ENCODE peak calls at places on chromosome 17, in eight cellular contexts. One of them, this sample, is unnamed.

GRCh38 chr17:81870978-81871386 is at the start of gene ARHGDIA:
- DNase-seq in NCI-H226: peak
- DNase-seq in EL: no peak
- DNase-seq in globus pallidus: no peak
- DNase-seq in fibroblast of pulmonary artery: no peak
- DNase-seq in activated CD4-positive, alpha-beta T cell treated with anti-CD3 and anti-CD28 coated beads for 48 hours: no peak
- DNase-seq in GM19239: no peak
- DNase-seq in iris pigment epithelial cell: no peak
- DNase-seq in this sample: no peak

GRCh38 chr17:69581061-69581955 is 166.8 kb downstream of the MAP2K6 start:
- DNase-seq in GM19239: peak
- DNase-seq in fibroblast of pulmonary artery: no peak
- DNase-seq in globus pallidus: no peak
- DNase-seq in EL: no peak
- DNase-seq in activated CD4-positive, alpha-beta T cell treated with anti-CD3 and anti-CD28 coated beads for 48 hours: peak
- DNase-seq in NCI-H226: no peak
- DNase-seq in iris pigment epithelial cell: peak
- DNase-seq in this sample: no peak

GRCh38 chr17:42969006-42969581 is 4.8 kb upstream of the AARSD1 start:
- DNase-seq in NCI-H226: no peak
- DNase-seq in activated CD4-positive, alpha-beta T cell treated with anti-CD3 and anti-CD28 coated beads for 48 hours: no peak
- DNase-seq in fibroblast of pulmonary artery: peak
- DNase-seq in GM19239: no peak
- DNase-seq in globus pallidus: no peak
- DNase-seq in iris pigment epithelial cell: peak
- DNase-seq in EL: no peak
- DNase-seq in this sample: no peak

GRCh38 chr17:73371285-73371684 is 59.5 kb upstream of the CDC42EP4 start:
- DNase-seq in GM19239: no peak
- DNase-seq in activated CD4-positive, alpha-beta T cell treated with anti-CD3 and anti-CD28 coated beads for 48 hours: no peak
- DNase-seq in globus pallidus: no peak
- DNase-seq in fibroblast of pulmonary artery: peak
- DNase-seq in EL: peak
- DNase-seq in iris pigment epithelial cell: peak
- DNase-seq in NCI-H226: peak
- DNase-seq in this sample: no peak

GRCh38 chr17:51422634-51423033 is 162.3 kb downstream of the UTP18 start:
- DNase-seq in GM19239: no peak
- DNase-seq in activated CD4-positive, alpha-beta T cell treated with anti-CD3 and anti-CD28 coated beads for 48 hours: no peak
- DNase-seq in NCI-H226: no peak
- DNase-seq in EL: no peak
- DNase-seq in globus pallidus: no peak
- DNase-seq in fibroblast of pulmonary artery: no peak
- DNase-seq in iris pigment epithelial cell: no peak
- DNase-seq in this sample: no peak

GRCh38 chr17:43840814-43841213 is 6.2 kb upstream of the CD300LG start:
- DNase-seq in activated CD4-positive, alpha-beta T cell treated with anti-CD3 and anti-CD28 coated beads for 48 hours: no peak
- DNase-seq in GM19239: no peak
- DNase-seq in globus pallidus: no peak
- DNase-seq in EL: peak
- DNase-seq in iris pigment epithelial cell: peak
- DNase-seq in NCI-H226: peak
- DNase-seq in fibroblast of pulmonary artery: peak
- DNase-seq in this sample: no peak

GRCh38 chr17:68384941-68385340 is 72.4 kb downstream of the WIPI1 start:
- DNase-seq in activated CD4-positive, alpha-beta T cell treated with anti-CD3 and anti-CD28 coated beads for 48 hours: no peak
- DNase-seq in EL: no peak
- DNase-seq in fibroblast of pulmonary artery: no peak
- DNase-seq in NCI-H226: no peak
- DNase-seq in GM19239: no peak
- DNase-seq in globus pallidus: no peak
- DNase-seq in iris pigment epithelial cell: peak
- DNase-seq in this sample: no peak

GRCh38 chr17:57915980-57916757 is 39.0 kb downstream of the CUEDC1 start:
- DNase-seq in NCI-H226: no peak
- DNase-seq in EL: no peak
- DNase-seq in fibroblast of pulmonary artery: no peak
- DNase-seq in GM19239: no peak
- DNase-seq in globus pallidus: no peak
- DNase-seq in activated CD4-positive, alpha-beta T cell treated with anti-CD3 and anti-CD28 coated beads for 48 hours: no peak
- DNase-seq in iris pigment epithelial cell: no peak
- DNase-seq in this sample: no peak

GRCh38 chr17:50312311-50312710 is 33.6 kb upstream of the XYLT2 start:
- DNase-seq in iris pigment epithelial cell: peak
- DNase-seq in globus pallidus: no peak
- DNase-seq in fibroblast of pulmonary artery: no peak
- DNase-seq in GM19239: no peak
- DNase-seq in NCI-H226: no peak
- DNase-seq in EL: no peak
- DNase-seq in activated CD4-positive, alpha-beta T cell treated with anti-CD3 and anti-CD28 coated beads for 48 hours: no peak
- DNase-seq in this sample: no peak

GRCh38 chr17:50052822-50053653 is 2.9 kb upstream of the ITGA3 start:
- DNase-seq in GM19239: no peak
- DNase-seq in NCI-H226: peak
- DNase-seq in globus pallidus: no peak
- DNase-seq in activated CD4-positive, alpha-beta T cell treated with anti-CD3 and anti-CD28 coated beads for 48 hours: no peak
- DNase-seq in iris pigment epithelial cell: no peak
- DNase-seq in fibroblast of pulmonary artery: peak
- DNase-seq in EL: peak
- DNase-seq in this sample: no peak

GRCh38 chr17:44518032-44518431 is 14.8 kb upstream of the GPATCH8 start:
- DNase-seq in NCI-H226: peak
- DNase-seq in GM19239: no peak
- DNase-seq in fibroblast of pulmonary artery: no peak
- DNase-seq in EL: peak
- DNase-seq in globus pallidus: no peak
- DNase-seq in iris pigment epithelial cell: peak
- DNase-seq in activated CD4-positive, alpha-beta T cell treated with anti-CD3 and anti-CD28 coated beads for 48 hours: no peak
- DNase-seq in this sample: no peak

GRCh38 chr17:81245024-81245664 is 6.0 kb downstream of the NDUFAF8 start:
- DNase-seq in globus pallidus: no peak
- DNase-seq in iris pigment epithelial cell: no peak
- DNase-seq in fibroblast of pulmonary artery: no peak
- DNase-seq in NCI-H226: no peak
- DNase-seq in activated CD4-positive, alpha-beta T cell treated with anti-CD3 and anti-CD28 coated beads for 48 hours: no peak
- DNase-seq in GM19239: no peak
- DNase-seq in EL: no peak
- DNase-seq in this sample: peak

GRCh38 chr17:72193395-72194106 is 72.7 kb downstream of the SOX9 start:
- DNase-seq in activated CD4-positive, alpha-beta T cell treated with anti-CD3 and anti-CD28 coated beads for 48 hours: no peak
- DNase-seq in GM19239: no peak
- DNase-seq in fibroblast of pulmonary artery: peak
- DNase-seq in iris pigment epithelial cell: peak
- DNase-seq in NCI-H226: no peak
- DNase-seq in globus pallidus: no peak
- DNase-seq in EL: peak
- DNase-seq in this sample: no peak

GRCh38 chr17:28484296-28484695 is 10.9 kb downstream of the SLC13A2 start:
- DNase-seq in NCI-H226: no peak
- DNase-seq in EL: no peak
- DNase-seq in fibroblast of pulmonary artery: no peak
- DNase-seq in iris pigment epithelial cell: no peak
- DNase-seq in GM19239: no peak
- DNase-seq in globus pallidus: no peak
- DNase-seq in activated CD4-positive, alpha-beta T cell treated with anti-CD3 and anti-CD28 coated beads for 48 hours: no peak
- DNase-seq in this sample: no peak

GRCh38 chr17:64183815-64184397 is 54.0 kb upstream of the ERN1 start:
- DNase-seq in globus pallidus: no peak
- DNase-seq in fibroblast of pulmonary artery: no peak
- DNase-seq in NCI-H226: no peak
- DNase-seq in GM19239: no peak
- DNase-seq in EL: peak
- DNase-seq in iris pigment epithelial cell: peak
- DNase-seq in activated CD4-positive, alpha-beta T cell treated with anti-CD3 and anti-CD28 coated beads for 48 hours: peak
- DNase-seq in this sample: no peak

GRCh38 chr17:6755731-6756184 is at the start of gene XAF1:
- DNase-seq in fibroblast of pulmonary artery: peak
- DNase-seq in globus pallidus: peak
- DNase-seq in GM19239: no peak
- DNase-seq in EL: peak
- DNase-seq in activated CD4-positive, alpha-beta T cell treated with anti-CD3 and anti-CD28 coated beads for 48 hours: peak
- DNase-seq in NCI-H226: peak
- DNase-seq in iris pigment epithelial cell: peak
- DNase-seq in this sample: no peak

GRCh38 chr17:49887086-49887743 is 39.3 kb upstream of the TAC4 start:
- DNase-seq in globus pallidus: no peak
- DNase-seq in NCI-H226: peak
- DNase-seq in iris pigment epithelial cell: no peak
- DNase-seq in GM19239: no peak
- DNase-seq in fibroblast of pulmonary artery: no peak
- DNase-seq in activated CD4-positive, alpha-beta T cell treated with anti-CD3 and anti-CD28 coated beads for 48 hours: no peak
- DNase-seq in EL: peak
- DNase-seq in this sample: no peak

GRCh38 chr17:5629133-5629532 is 44.8 kb upstream of the NLRP1 start:
- DNase-seq in NCI-H226: no peak
- DNase-seq in fibroblast of pulmonary artery: no peak
- DNase-seq in GM19239: no peak
- DNase-seq in globus pallidus: peak
- DNase-seq in EL: no peak
- DNase-seq in activated CD4-positive, alpha-beta T cell treated with anti-CD3 and anti-CD28 coated beads for 48 hours: no peak
- DNase-seq in iris pigment epithelial cell: no peak
- DNase-seq in this sample: no peak

GRCh38 chr17:29093090-29093871 is 50.3 kb downstream of the PIPOX start:
- DNase-seq in globus pallidus: no peak
- DNase-seq in NCI-H226: no peak
- DNase-seq in activated CD4-positive, alpha-beta T cell treated with anti-CD3 and anti-CD28 coated beads for 48 hours: no peak
- DNase-seq in fibroblast of pulmonary artery: no peak
- DNase-seq in EL: no peak
- DNase-seq in GM19239: no peak
- DNase-seq in iris pigment epithelial cell: no peak
- DNase-seq in this sample: no peak

GRCh38 chr17:78013683-78014467 is 55.4 kb downstream of the TNRC6C start:
- DNase-seq in GM19239: no peak
- DNase-seq in iris pigment epithelial cell: peak
- DNase-seq in globus pallidus: peak
- DNase-seq in EL: peak
- DNase-seq in activated CD4-positive, alpha-beta T cell treated with anti-CD3 and anti-CD28 coated beads for 48 hours: peak
- DNase-seq in NCI-H226: peak
- DNase-seq in fibroblast of pulmonary artery: peak
- DNase-seq in this sample: peak

GRCh38 chr17:31433091-31433790 is 41.8 kb downstream of the RAB11FIP4 start:
- DNase-seq in activated CD4-positive, alpha-beta T cell treated with anti-CD3 and anti-CD28 coated beads for 48 hours: peak
- DNase-seq in GM19239: no peak
- DNase-seq in iris pigment epithelial cell: no peak
- DNase-seq in NCI-H226: no peak
- DNase-seq in fibroblast of pulmonary artery: no peak
- DNase-seq in globus pallidus: no peak
- DNase-seq in EL: no peak
- DNase-seq in this sample: no peak

GRCh38 chr17:81719410-81720266 is 7.6 kb downstream of the SLC25A10 start:
- DNase-seq in iris pigment epithelial cell: no peak
- DNase-seq in activated CD4-positive, alpha-beta T cell treated with anti-CD3 and anti-CD28 coated beads for 48 hours: no peak
- DNase-seq in NCI-H226: no peak
- DNase-seq in EL: no peak
- DNase-seq in fibroblast of pulmonary artery: no peak
- DNase-seq in globus pallidus: peak
- DNase-seq in GM19239: no peak
- DNase-seq in this sample: no peak

This sample was measured in NCI-H526.